ENCODE peak calls at places on chromosomes 12 and 14, in nine cellular contexts. One of them, this sample, is unnamed.

GRCh38 chr12:67916266-67916970 is 72.8 kb upstream of the IFNG-AS1 start:
- DNase-seq in activated CD8-positive, alpha-beta T cell treated with anti-CD3 and anti-CD28 coated beads, Interleukin-2, amount 10 ng/mL, durations not matched to agents 7 days and 5 days: no peak
- DNase-seq in cardiac muscle cell: no peak
- DNase-seq in renal cortical epithelial cell: no peak
- DNase-seq in foreskin fibroblast: peak; percentile 46
- DNase-seq in stimulated activated CD4-positive, alpha-beta T cell treated with anti-CD3 and anti-CD28 coated beads, Interleukin-15, amount 100 ng/mL, for 1 hour: no peak
- DNase-seq in activated CD4-positive, alpha-beta T cell treated with anti-CD3 and anti-CD28 coated beads, Interleukin-2, amount 10 ng/mL, durations not matched to agents 7 days and 5 days: no peak
- DNase-seq in brain microvascular endothelial cell: no peak
- DNase-seq in naive thymus-derived CD8-positive, alpha-beta T cell: no peak
- DNase-seq in this sample: no peak

GRCh38 chr12:20317554-20317953 is 50.8 kb upstream of the PDE3A start:
- DNase-seq in activated CD8-positive, alpha-beta T cell treated with anti-CD3 and anti-CD28 coated beads, Interleukin-2, amount 10 ng/mL, durations not matched to agents 7 days and 5 days: no peak
- DNase-seq in cardiac muscle cell: no peak
- DNase-seq in renal cortical epithelial cell: no peak
- DNase-seq in foreskin fibroblast: no peak
- DNase-seq in stimulated activated CD4-positive, alpha-beta T cell treated with anti-CD3 and anti-CD28 coated beads, Interleukin-15, amount 100 ng/mL, for 1 hour: no peak
- DNase-seq in activated CD4-positive, alpha-beta T cell treated with anti-CD3 and anti-CD28 coated beads, Interleukin-2, amount 10 ng/mL, durations not matched to agents 7 days and 5 days: no peak
- DNase-seq in brain microvascular endothelial cell: no peak
- DNase-seq in naive thymus-derived CD8-positive, alpha-beta T cell: no peak
- DNase-seq in this sample: no peak

GRCh38 chr12:58030566-58031279 is 89.4 kb downstream of the ATP23 start:
- DNase-seq in activated CD8-positive, alpha-beta T cell treated with anti-CD3 and anti-CD28 coated beads, Interleukin-2, amount 10 ng/mL, durations not matched to agents 7 days and 5 days: no peak
- DNase-seq in cardiac muscle cell: peak; percentile 20
- DNase-seq in renal cortical epithelial cell: peak; percentile 74
- DNase-seq in foreskin fibroblast: peak; percentile 14
- DNase-seq in stimulated activated CD4-positive, alpha-beta T cell treated with anti-CD3 and anti-CD28 coated beads, Interleukin-15, amount 100 ng/mL, for 1 hour: no peak
- DNase-seq in activated CD4-positive, alpha-beta T cell treated with anti-CD3 and anti-CD28 coated beads, Interleukin-2, amount 10 ng/mL, durations not matched to agents 7 days and 5 days: no peak
- DNase-seq in brain microvascular endothelial cell: no peak
- DNase-seq in naive thymus-derived CD8-positive, alpha-beta T cell: no peak
- DNase-seq in this sample: no peak

GRCh38 chr14:89388853-89389252 is 28.2 kb downstream of the FOXN3 start:
- DNase-seq in activated CD8-positive, alpha-beta T cell treated with anti-CD3 and anti-CD28 coated beads, Interleukin-2, amount 10 ng/mL, durations not matched to agents 7 days and 5 days: no peak
- DNase-seq in cardiac muscle cell: peak; percentile 49
- DNase-seq in renal cortical epithelial cell: no peak
- DNase-seq in foreskin fibroblast: no peak
- DNase-seq in stimulated activated CD4-positive, alpha-beta T cell treated with anti-CD3 and anti-CD28 coated beads, Interleukin-15, amount 100 ng/mL, for 1 hour: no peak
- DNase-seq in activated CD4-positive, alpha-beta T cell treated with anti-CD3 and anti-CD28 coated beads, Interleukin-2, amount 10 ng/mL, durations not matched to agents 7 days and 5 days: no peak
- DNase-seq in brain microvascular endothelial cell: no peak
- DNase-seq in naive thymus-derived CD8-positive, alpha-beta T cell: no peak
- DNase-seq in this sample: no peak

GRCh38 chr14:88380405-88380804 is 5.1 kb upstream of the SPATA7 start:
- DNase-seq in activated CD8-positive, alpha-beta T cell treated with anti-CD3 and anti-CD28 coated beads, Interleukin-2, amount 10 ng/mL, durations not matched to agents 7 days and 5 days: no peak
- DNase-seq in cardiac muscle cell: peak; percentile 47
- DNase-seq in renal cortical epithelial cell: peak; percentile 26
- DNase-seq in foreskin fibroblast: no peak
- DNase-seq in stimulated activated CD4-positive, alpha-beta T cell treated with anti-CD3 and anti-CD28 coated beads, Interleukin-15, amount 100 ng/mL, for 1 hour: no peak
- DNase-seq in activated CD4-positive, alpha-beta T cell treated with anti-CD3 and anti-CD28 coated beads, Interleukin-2, amount 10 ng/mL, durations not matched to agents 7 days and 5 days: no peak
- DNase-seq in brain microvascular endothelial cell: no peak
- DNase-seq in naive thymus-derived CD8-positive, alpha-beta T cell: no peak
- DNase-seq in this sample: no peak

GRCh38 chr14:101495284-101495683 is 66.0 kb upstream of the DIO3 start:
- DNase-seq in activated CD8-positive, alpha-beta T cell treated with anti-CD3 and anti-CD28 coated beads, Interleukin-2, amount 10 ng/mL, durations not matched to agents 7 days and 5 days: no peak
- DNase-seq in cardiac muscle cell: no peak
- DNase-seq in renal cortical epithelial cell: no peak
- DNase-seq in foreskin fibroblast: no peak
- DNase-seq in stimulated activated CD4-positive, alpha-beta T cell treated with anti-CD3 and anti-CD28 coated beads, Interleukin-15, amount 100 ng/mL, for 1 hour: no peak
- DNase-seq in activated CD4-positive, alpha-beta T cell treated with anti-CD3 and anti-CD28 coated beads, Interleukin-2, amount 10 ng/mL, durations not matched to agents 7 days and 5 days: no peak
- DNase-seq in brain microvascular endothelial cell: no peak
- DNase-seq in naive thymus-derived CD8-positive, alpha-beta T cell: no peak
- DNase-seq in this sample: no peak

GRCh38 chr14:54148251-54148650 is 191.6 kb upstream of the BMP4 start:
- DNase-seq in activated CD8-positive, alpha-beta T cell treated with anti-CD3 and anti-CD28 coated beads, Interleukin-2, amount 10 ng/mL, durations not matched to agents 7 days and 5 days: no peak
- DNase-seq in cardiac muscle cell: no peak
- DNase-seq in renal cortical epithelial cell: no peak
- DNase-seq in foreskin fibroblast: no peak
- DNase-seq in stimulated activated CD4-positive, alpha-beta T cell treated with anti-CD3 and anti-CD28 coated beads, Interleukin-15, amount 100 ng/mL, for 1 hour: no peak
- DNase-seq in activated CD4-positive, alpha-beta T cell treated with anti-CD3 and anti-CD28 coated beads, Interleukin-2, amount 10 ng/mL, durations not matched to agents 7 days and 5 days: no peak
- DNase-seq in brain microvascular endothelial cell: peak; percentile 24
- DNase-seq in naive thymus-derived CD8-positive, alpha-beta T cell: no peak
- DNase-seq in this sample: no peak

GRCh38 chr12:18246057-18246456 is 15.3 kb upstream of the PIK3C2G start:
- DNase-seq in activated CD8-positive, alpha-beta T cell treated with anti-CD3 and anti-CD28 coated beads, Interleukin-2, amount 10 ng/mL, durations not matched to agents 7 days and 5 days: no peak
- DNase-seq in cardiac muscle cell: no peak
- DNase-seq in renal cortical epithelial cell: no peak
- DNase-seq in foreskin fibroblast: no peak
- DNase-seq in stimulated activated CD4-positive, alpha-beta T cell treated with anti-CD3 and anti-CD28 coated beads, Interleukin-15, amount 100 ng/mL, for 1 hour: no peak
- DNase-seq in activated CD4-positive, alpha-beta T cell treated with anti-CD3 and anti-CD28 coated beads, Interleukin-2, amount 10 ng/mL, durations not matched to agents 7 days and 5 days: no peak
- DNase-seq in brain microvascular endothelial cell: no peak
- DNase-seq in naive thymus-derived CD8-positive, alpha-beta T cell: no peak
- DNase-seq in this sample: no peak

GRCh38 chr12:95988506-95989275 is 7.5 kb downstream of the HAL start:
- DNase-seq in activated CD8-positive, alpha-beta T cell treated with anti-CD3 and anti-CD28 coated beads, Interleukin-2, amount 10 ng/mL, durations not matched to agents 7 days and 5 days: no peak
- DNase-seq in cardiac muscle cell: no peak
- DNase-seq in renal cortical epithelial cell: no peak
- DNase-seq in foreskin fibroblast: no peak
- DNase-seq in stimulated activated CD4-positive, alpha-beta T cell treated with anti-CD3 and anti-CD28 coated beads, Interleukin-15, amount 100 ng/mL, for 1 hour: no peak
- DNase-seq in activated CD4-positive, alpha-beta T cell treated with anti-CD3 and anti-CD28 coated beads, Interleukin-2, amount 10 ng/mL, durations not matched to agents 7 days and 5 days: no peak
- DNase-seq in brain microvascular endothelial cell: no peak
- DNase-seq in naive thymus-derived CD8-positive, alpha-beta T cell: no peak
- DNase-seq in this sample: no peak

GRCh38 chr14:38212996-38213395 is 5.3 kb downstream of the SSTR1 start:
- DNase-seq in activated CD8-positive, alpha-beta T cell treated with anti-CD3 and anti-CD28 coated beads, Interleukin-2, amount 10 ng/mL, durations not matched to agents 7 days and 5 days: no peak
- DNase-seq in cardiac muscle cell: peak; percentile 13
- DNase-seq in renal cortical epithelial cell: no peak
- DNase-seq in foreskin fibroblast: no peak
- DNase-seq in stimulated activated CD4-positive, alpha-beta T cell treated with anti-CD3 and anti-CD28 coated beads, Interleukin-15, amount 100 ng/mL, for 1 hour: no peak
- DNase-seq in activated CD4-positive, alpha-beta T cell treated with anti-CD3 and anti-CD28 coated beads, Interleukin-2, amount 10 ng/mL, durations not matched to agents 7 days and 5 days: no peak
- DNase-seq in brain microvascular endothelial cell: no peak
- DNase-seq in naive thymus-derived CD8-positive, alpha-beta T cell: no peak
- DNase-seq in this sample: no peak

GRCh38 chr12:132596016-132596415 is 14.4 kb downstream of the LRCOL1 start:
- DNase-seq in activated CD8-positive, alpha-beta T cell treated with anti-CD3 and anti-CD28 coated beads, Interleukin-2, amount 10 ng/mL, durations not matched to agents 7 days and 5 days: no peak
- DNase-seq in cardiac muscle cell: peak; percentile 69
- DNase-seq in renal cortical epithelial cell: no peak
- DNase-seq in foreskin fibroblast: peak; percentile 69
- DNase-seq in stimulated activated CD4-positive, alpha-beta T cell treated with anti-CD3 and anti-CD28 coated beads, Interleukin-15, amount 100 ng/mL, for 1 hour: no peak
- DNase-seq in activated CD4-positive, alpha-beta T cell treated with anti-CD3 and anti-CD28 coated beads, Interleukin-2, amount 10 ng/mL, durations not matched to agents 7 days and 5 days: no peak
- DNase-seq in brain microvascular endothelial cell: peak; percentile 65
- DNase-seq in naive thymus-derived CD8-positive, alpha-beta T cell: no peak
- DNase-seq in this sample: no peak

GRCh38 chr12:24404086-24404815 is 454.8 kb upstream of the SOX5 start:
- DNase-seq in activated CD8-positive, alpha-beta T cell treated with anti-CD3 and anti-CD28 coated beads, Interleukin-2, amount 10 ng/mL, durations not matched to agents 7 days and 5 days: no peak
- DNase-seq in cardiac muscle cell: peak; percentile 14
- DNase-seq in renal cortical epithelial cell: no peak
- DNase-seq in foreskin fibroblast: no peak
- DNase-seq in stimulated activated CD4-positive, alpha-beta T cell treated with anti-CD3 and anti-CD28 coated beads, Interleukin-15, amount 100 ng/mL, for 1 hour: no peak
- DNase-seq in activated CD4-positive, alpha-beta T cell treated with anti-CD3 and anti-CD28 coated beads, Interleukin-2, amount 10 ng/mL, durations not matched to agents 7 days and 5 days: no peak
- DNase-seq in brain microvascular endothelial cell: peak; percentile 34
- DNase-seq in naive thymus-derived CD8-positive, alpha-beta T cell: no peak
- DNase-seq in this sample: peak; percentile 53

GRCh38 chr12:21659383-21659782 is 1.7 kb upstream of the LDHB start:
- DNase-seq in activated CD8-positive, alpha-beta T cell treated with anti-CD3 and anti-CD28 coated beads, Interleukin-2, amount 10 ng/mL, durations not matched to agents 7 days and 5 days: no peak
- DNase-seq in cardiac muscle cell: no peak
- DNase-seq in renal cortical epithelial cell: no peak
- DNase-seq in foreskin fibroblast: no peak
- DNase-seq in stimulated activated CD4-positive, alpha-beta T cell treated with anti-CD3 and anti-CD28 coated beads, Interleukin-15, amount 100 ng/mL, for 1 hour: no peak
- DNase-seq in activated CD4-positive, alpha-beta T cell treated with anti-CD3 and anti-CD28 coated beads, Interleukin-2, amount 10 ng/mL, durations not matched to agents 7 days and 5 days: no peak
- DNase-seq in brain microvascular endothelial cell: no peak
- DNase-seq in naive thymus-derived CD8-positive, alpha-beta T cell: no peak
- DNase-seq in this sample: no peak

GRCh38 chr14:99395904-99396530 is 84.6 kb downstream of the SETD3 start:
- DNase-seq in activated CD8-positive, alpha-beta T cell treated with anti-CD3 and anti-CD28 coated beads, Interleukin-2, amount 10 ng/mL, durations not matched to agents 7 days and 5 days: peak; percentile 45
- DNase-seq in cardiac muscle cell: peak; percentile 49
- DNase-seq in renal cortical epithelial cell: peak; percentile 71
- DNase-seq in foreskin fibroblast: peak; percentile 5
- DNase-seq in stimulated activated CD4-positive, alpha-beta T cell treated with anti-CD3 and anti-CD28 coated beads, Interleukin-15, amount 100 ng/mL, for 1 hour: peak; percentile 7
- DNase-seq in activated CD4-positive, alpha-beta T cell treated with anti-CD3 and anti-CD28 coated beads, Interleukin-2, amount 10 ng/mL, durations not matched to agents 7 days and 5 days: peak; percentile 29
- DNase-seq in brain microvascular endothelial cell: peak; percentile 65
- DNase-seq in naive thymus-derived CD8-positive, alpha-beta T cell: no peak
- DNase-seq in this sample: no peak

GRCh38 chr14:69996197-69996596 is 117.0 kb downstream of the SMOC1 start:
- DNase-seq in activated CD8-positive, alpha-beta T cell treated with anti-CD3 and anti-CD28 coated beads, Interleukin-2, amount 10 ng/mL, durations not matched to agents 7 days and 5 days: no peak
- DNase-seq in cardiac muscle cell: peak; percentile 36
- DNase-seq in renal cortical epithelial cell: peak; percentile 53
- DNase-seq in foreskin fibroblast: peak; percentile 26
- DNase-seq in stimulated activated CD4-positive, alpha-beta T cell treated with anti-CD3 and anti-CD28 coated beads, Interleukin-15, amount 100 ng/mL, for 1 hour: no peak
- DNase-seq in activated CD4-positive, alpha-beta T cell treated with anti-CD3 and anti-CD28 coated beads, Interleukin-2, amount 10 ng/mL, durations not matched to agents 7 days and 5 days: no peak
- DNase-seq in brain microvascular endothelial cell: peak; percentile 71
- DNase-seq in naive thymus-derived CD8-positive, alpha-beta T cell: no peak
- DNase-seq in this sample: no peak

GRCh38 chr14:84303140-84303539 is 1226.8 kb upstream of the FLRT2 start:
- DNase-seq in activated CD8-positive, alpha-beta T cell treated with anti-CD3 and anti-CD28 coated beads, Interleukin-2, amount 10 ng/mL, durations not matched to agents 7 days and 5 days: no peak
- DNase-seq in cardiac muscle cell: no peak
- DNase-seq in renal cortical epithelial cell: no peak
- DNase-seq in foreskin fibroblast: no peak
- DNase-seq in stimulated activated CD4-positive, alpha-beta T cell treated with anti-CD3 and anti-CD28 coated beads, Interleukin-15, amount 100 ng/mL, for 1 hour: no peak
- DNase-seq in activated CD4-positive, alpha-beta T cell treated with anti-CD3 and anti-CD28 coated beads, Interleukin-2, amount 10 ng/mL, durations not matched to agents 7 days and 5 days: no peak
- DNase-seq in brain microvascular endothelial cell: no peak
- DNase-seq in naive thymus-derived CD8-positive, alpha-beta T cell: no peak
- DNase-seq in this sample: no peak

GRCh38 chr12:57049890-57050289 is at the start of gene MYO1A:
- DNase-seq in activated CD8-positive, alpha-beta T cell treated with anti-CD3 and anti-CD28 coated beads, Interleukin-2, amount 10 ng/mL, durations not matched to agents 7 days and 5 days: no peak
- DNase-seq in cardiac muscle cell: peak; percentile 25
- DNase-seq in renal cortical epithelial cell: no peak
- DNase-seq in foreskin fibroblast: no peak
- DNase-seq in stimulated activated CD4-positive, alpha-beta T cell treated with anti-CD3 and anti-CD28 coated beads, Interleukin-15, amount 100 ng/mL, for 1 hour: no peak
- DNase-seq in activated CD4-positive, alpha-beta T cell treated with anti-CD3 and anti-CD28 coated beads, Interleukin-2, amount 10 ng/mL, durations not matched to agents 7 days and 5 days: no peak
- DNase-seq in brain microvascular endothelial cell: no peak
- DNase-seq in naive thymus-derived CD8-positive, alpha-beta T cell: no peak
- DNase-seq in this sample: no peak

GRCh38 chr14:74955229-74955999 is at the start of gene PGF:
- DNase-seq in activated CD8-positive, alpha-beta T cell treated with anti-CD3 and anti-CD28 coated beads, Interleukin-2, amount 10 ng/mL, durations not matched to agents 7 days and 5 days: peak; percentile 40
- DNase-seq in cardiac muscle cell: peak; percentile 51
- DNase-seq in renal cortical epithelial cell: no peak
- DNase-seq in foreskin fibroblast: no peak
- DNase-seq in stimulated activated CD4-positive, alpha-beta T cell treated with anti-CD3 and anti-CD28 coated beads, Interleukin-15, amount 100 ng/mL, for 1 hour: no peak
- DNase-seq in activated CD4-positive, alpha-beta T cell treated with anti-CD3 and anti-CD28 coated beads, Interleukin-2, amount 10 ng/mL, durations not matched to agents 7 days and 5 days: peak; percentile 28
- DNase-seq in brain microvascular endothelial cell: no peak
- DNase-seq in naive thymus-derived CD8-positive, alpha-beta T cell: peak; percentile 27
- DNase-seq in this sample: no peak